ENCODE peak calls at places on chromosomes 11 and 22, in ten cellular contexts. P is GM04503; D is activated CD4-positive, CD25-positive, alpha-beta regulatory T cell; O is stimulated activated CD4-positive, alpha-beta T cell treated with anti-CD3 and anti-CD28 coated beads, TNF-alpha, amount 100 ng/mL, for 1 hour; I is T-cell; G is renal cortical epithelial cell; J is endodermal cell; A is CD8-positive, alpha-beta T cell; E is RPMI7951; Z is HS-5. C is an unnamed sample.

GRCh38 chr11:124760205-124760652 is 1.9 kb downstream of the ESAM start:
- DNase-seq in E (no peak), O (no peak), G (no peak), D (no peak), Z (no peak), J (no peak), A (no peak), I (no peak), P (no peak), C (no peak)

GRCh38 chr11:11984563-11984962 is 23.9 kb downstream of the DKK3 start:
- DNase-seq in Z (no peak), I (no peak), O (no peak), J (peak), G (no peak), A (no peak), P (no peak), D (no peak), E (no peak), C (no peak)

GRCh38 chr11:103545551-103545950 is 436.3 kb downstream of the DYNC2H1 start:
- DNase-seq in Z (no peak), I (no peak), O (no peak), D (no peak), E (peak), G (no peak), J (no peak), A (no peak), P (no peak), C (no peak)

GRCh38 chr11:72534859-72535547 is 100.7 kb upstream of the CLPB start:
- DNase-seq in G (peak), O (no peak), E (no peak), P (no peak), I (no peak), D (no peak), J (peak), Z (no peak), A (no peak), C (no peak)

GRCh38 chr11:68314886-68315580 is 2.6 kb downstream of the LRP5 start:
- DNase-seq in O (no peak), E (no peak), I (no peak), J (no peak), A (no peak), P (peak), D (no peak), G (peak), Z (no peak), C (no peak)

GRCh38 chr11:93225642-93226041 is 27.9 kb upstream of the SLC36A4 start:
- DNase-seq in P (no peak), I (no peak), D (no peak), G (peak), O (no peak), E (peak), J (no peak), Z (no peak), A (no peak), C (no peak)

GRCh38 chr11:86888164-86888977 is 66.8 kb downstream of the FZD4 start:
- DNase-seq in G (peak), O (no peak), J (no peak), P (peak), D (no peak), Z (no peak), E (peak), A (no peak), I (no peak), C (no peak)

GRCh38 chr11:69981119-69981770 is 96.9 kb upstream of the ANO1 start:
- DNase-seq in J (peak), P (no peak), Z (no peak), E (no peak), A (no peak), O (no peak), D (no peak), G (no peak), I (no peak), C (no peak)

GRCh38 chr11:66288138-66288865 is 641 bp downstream of the YIF1A start:
- DNase-seq in O (no peak), E (no peak), I (no peak), A (peak), J (peak), P (no peak), Z (no peak), G (no peak), D (no peak), C (no peak)

GRCh38 chr11:118923721-118924587 is 1.8 kb downstream of the BCL9L start:
- DNase-seq in E (no peak), A (no peak), D (no peak), P (no peak), I (no peak), O (no peak), G (no peak), Z (no peak), J (no peak), C (no peak)

GRCh38 chr11:117387992-117388765 is 60.5 kb downstream of the CEP164 start:
- DNase-seq in G (peak), J (no peak), O (no peak), I (no peak), A (no peak), P (peak), D (no peak), E (peak), Z (no peak), C (no peak)

GRCh38 chr22:37804886-37805857 is 2.6 kb upstream of the GCAT start:
- DNase-seq in O (peak), A (peak), P (no peak), E (peak), I (peak), Z (no peak), J (peak), D (peak), G (peak), C (peak)

GRCh38 chr11:69342588-69343330 is 48.8 kb downstream of the MYEOV start:
- DNase-seq in E (no peak), Z (no peak), O (no peak), P (no peak), I (no peak), A (no peak), G (no peak), D (no peak), J (peak), C (no peak)

GRCh38 chr11:11146830-11147229 is 206.2 kb downstream of the CSNK2A3 start:
- DNase-seq in D (no peak), J (peak), E (no peak), Z (no peak), G (no peak), P (no peak), I (no peak), A (no peak), O (no peak), C (no peak)

GRCh38 chr11:1086171-1087102 is 11.8 kb downstream of the MUC2 start:
- DNase-seq in O (no peak), J (no peak), E (no peak), I (no peak), A (no peak), Z (no peak), D (no peak), G (no peak), P (no peak), C (no peak)

GRCh38 chr11:103851166-103851651 is 185.2 kb upstream of the DDI1 start:
- DNase-seq in A (no peak), I (no peak), Z (no peak), E (no peak), O (no peak), D (no peak), P (no peak), J (no peak), G (peak), C (no peak)